ENCODE peak calls at places on chromosomes 1 and 21, in ten cellular contexts. U is BJ, W is HepG2, I is brain microvascular endothelial cell, N is heart left ventricle, G is right lobe of liver, M is body of pancreas, Y is transverse colon, L is colonic mucosa, R is GM06990. J is an unnamed sample.
A peak's percentile ranks its signal among the peaks of the same experiment; 100 is the strongest.

GRCh38 chr1:119674835-119675289 is 26.8 kb upstream of the ZNF697 start:
- DNase-seq in Y (peak; percentile 57), G (peak; percentile 90), I (peak; percentile 69), U (no peak), N (no peak), R (no peak), W (peak; percentile 79), M (peak; percentile 52), L (peak; percentile 52), J (no peak)

GRCh38 chr21:44509539-44509938 is 30.5 kb downstream of the KRTAP10-1 start:
- DNase-seq in U (no peak), L (peak; percentile 46), N (peak; percentile 84), R (no peak), G (peak; percentile 89), W (no peak), Y (peak; percentile 74), M (peak; percentile 96), I (no peak), J (peak; percentile 82)

GRCh38 chr21:44449473-44450363 is 5.6 kb upstream of the LRRC3 start:
- DNase-seq in U (no peak), Y (no peak), L (no peak), M (no peak), W (no peak), N (no peak), G (no peak), R (no peak), I (no peak), J (no peak)

GRCh38 chr1:228990906-228991569 is 255.8 kb downstream of the RHOU start:
- DNase-seq in G (no peak), I (no peak), Y (no peak), U (no peak), N (peak; percentile 65), W (no peak), L (no peak), M (no peak), R (no peak), J (no peak)

GRCh38 chr1:17189632-17190525 is 15.0 kb upstream of the PADI1 start:
- DNase-seq in R (no peak), M (no peak), W (no peak), L (no peak), U (peak; percentile 94), N (no peak), Y (no peak), G (peak; percentile 33), I (peak; percentile 93), J (no peak)

GRCh38 chr1:151924691-151925587 is 15.6 kb upstream of the THEM4 start:
- DNase-seq in G (no peak), R (peak; percentile 37), Y (no peak), L (no peak), I (no peak), W (no peak), U (no peak), M (no peak), N (no peak), J (no peak)

GRCh38 chr1:237672748-237673147 is 218.0 kb downstream of the ZP4 start:
- DNase-seq in I (no peak), Y (no peak), L (no peak), N (no peak), G (no peak), R (no peak), U (no peak), M (no peak), W (no peak), J (no peak)

GRCh38 chr1:18901952-18902522 is 318 bp downstream of the ALDH4A1 start:
- DNase-seq in I (no peak), L (no peak), G (no peak), Y (no peak), N (no peak), U (no peak), M (no peak), W (no peak), R (no peak), J (peak; percentile 25)

GRCh38 chr1:52239708-52240001 is 97.8 kb downstream of the ZFYVE9 start:
- DNase-seq in G (no peak), W (no peak), M (no peak), I (no peak), U (no peak), N (no peak), R (peak; percentile 38), Y (no peak), L (no peak), J (no peak)

GRCh38 chr21:15240846-15241245 is 176.0 kb upstream of the NRIP1 start:
- DNase-seq in L (no peak), W (no peak), R (no peak), N (no peak), G (no peak), U (no peak), M (no peak), I (no peak), Y (no peak), J (no peak)

GRCh38 chr1:35631396-35631795 is 9.9 kb downstream of the PSMB2 start:
- DNase-seq in N (no peak), I (no peak), M (no peak), G (no peak), R (no peak), W (no peak), U (no peak), Y (no peak), L (no peak), J (no peak)

GRCh38 chr1:226649780-226650179 is 89.3 kb downstream of the ITPKB start:
- DNase-seq in G (no peak), U (no peak), R (no peak), I (no peak), M (peak; percentile 52), L (no peak), W (no peak), N (peak; percentile 41), Y (no peak), J (peak; percentile 19)

GRCh38 chr1:162042361-162042760 is 18.7 kb upstream of the OLFML2B start:
- DNase-seq in U (no peak), I (no peak), L (no peak), Y (no peak), R (no peak), N (no peak), W (no peak), G (no peak), M (no peak), J (no peak)

DNA sequence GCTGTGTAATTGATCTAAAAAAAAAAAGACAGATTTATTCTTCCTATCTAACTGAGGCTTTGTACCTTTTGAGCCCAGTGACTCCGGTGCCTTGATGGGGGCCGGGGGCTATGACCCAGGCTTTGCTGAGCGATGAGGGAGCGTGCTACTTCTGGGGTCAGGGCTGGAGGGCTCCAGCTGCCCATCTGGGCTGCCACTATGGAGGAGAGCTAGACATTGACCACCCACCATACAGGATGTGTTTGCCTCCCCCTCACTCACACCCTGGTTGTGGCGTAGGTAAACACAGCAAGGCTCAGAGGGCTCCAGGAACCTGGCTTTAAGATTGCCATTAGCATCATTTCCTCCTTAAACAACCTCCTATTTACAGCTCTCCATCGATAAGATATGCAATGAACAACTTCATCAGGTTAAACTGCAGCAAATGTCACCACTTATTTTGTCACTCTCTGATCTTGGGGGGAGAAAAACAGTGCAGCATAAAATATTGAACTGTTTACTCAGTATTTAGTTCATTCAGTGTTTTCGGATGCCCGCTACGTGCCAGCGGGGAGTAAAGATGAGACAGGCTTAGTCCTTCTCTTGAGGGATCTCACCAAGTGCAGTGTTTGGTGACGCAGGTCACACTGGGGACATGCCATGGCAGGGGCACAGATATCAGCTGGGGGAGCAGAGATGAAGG is 231.7 kb downstream of the KIF26B start:
- DNase-seq in R (no peak), I (no peak), Y (no peak), U (no peak), L (no peak), N (no peak), M (no peak), G (no peak), W (no peak), J (no peak)
- H3K36me3 ChIP-seq in R (no peaks in the 10 kb centered on the region), I (no peaks in the 10 kb centered on the region), Y (no peaks in the 10 kb centered on the region), U (no peaks in the 10 kb centered on the region), L (no peaks in the 10 kb centered on the region), N (no peaks in the 10 kb centered on the region), M (no peaks in the 10 kb centered on the region), G (no peaks in the 10 kb centered on the region), W (no peaks in the 10 kb centered on the region), J (no peaks in the 10 kb centered on the region)

GRCh38 chr1:201026746-201027145 is 3.2 kb upstream of the KIF21B start:
- DNase-seq in G (no peak), N (no peak), L (no peak), R (no peak), W (no peak), I (no peak), M (no peak), U (no peak), Y (no peak), J (no peak)

GRCh38 chr1:201023517-201023902 is at the start of gene KIF21B:
- DNase-seq in Y (peak; percentile 92), M (peak; percentile 90), N (peak; percentile 90), W (peak; percentile 42), L (peak; percentile 90), G (peak; percentile 86), I (peak; percentile 45), R (peak; percentile 90), U (no peak), J (peak; percentile 81)

GRCh38 chr1:201026234-201026633 is 2.7 kb upstream of the KIF21B start:
- DNase-seq in U (no peak), I (no peak), N (no peak), Y (no peak), G (no peak), L (no peak), W (no peak), R (no peak), M (no peak), J (no peak)

GRCh38 chr1:201024251-201024998 is 911 bp upstream of the KIF21B start:
- DNase-seq in M (no peak), Y (no peak), U (no peak), R (no peak), L (no peak), I (no peak), N (no peak), G (no peak), W (peak; percentile 19), J (no peak)

GRCh38 chr1:201025571-201026002 is 2.1 kb upstream of the KIF21B start:
- DNase-seq in I (peak; percentile 30), Y (no peak), M (no peak), N (no peak), G (no peak), W (no peak), R (peak; percentile 59), L (no peak), U (no peak), J (no peak)
- TF ChIP-seq CTCF in I (peak; percentile 74), Y (no peak), M (no peak), N (no peak), G (no peak), W (peak; percentile 35), R (peak; percentile 54), L (no peak), U (peak; percentile 27), J (no peak)

DNA sequence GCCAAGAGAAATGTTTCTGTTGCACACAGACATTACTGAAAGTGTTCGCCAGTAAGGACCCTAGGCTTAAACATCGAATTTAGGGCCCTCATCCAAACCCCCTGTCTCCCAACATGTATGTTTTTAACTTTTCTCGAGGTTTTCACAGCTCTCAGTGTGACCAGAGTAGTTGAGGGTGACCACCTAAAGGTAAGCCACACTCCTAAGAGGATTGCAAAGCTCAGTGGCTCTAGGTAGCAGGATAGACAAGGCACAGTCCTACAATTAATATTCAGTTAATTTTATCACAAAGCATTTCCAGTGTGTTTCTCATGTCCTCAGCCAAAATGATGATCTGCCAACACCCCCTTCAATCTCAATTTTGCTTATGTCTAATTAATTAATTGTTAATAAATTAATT is 695 bp upstream of the ALG14 start:
- DNase-seq in L (no peak), Y (no peak), U (no peak), N (no peak), I (no peak), G (no peak), W (no peak), R (no peak), M (no peak), J (no peak)
- H3K4me3 ChIP-seq in L (peak overlapping the region; percentile 50), Y (peak overlapping the region; percentile 57), U (peak overlapping the region; percentile 72), N (peak overlapping the region; percentile 90), I (peak overlapping the region; percentile 76), G (peak overlapping the region; percentile 70), W (peak overlapping the region; percentile 93), R (peak overlapping the region; percentile 83), M (no peak overlapping the region), J (peak overlapping the region; percentile 75)

GRCh38 chr1:248844526-248844925 is 6.5 kb downstream of the ZNF672 start:
- DNase-seq in W (no peak), I (no peak), Y (no peak), L (no peak), M (no peak), G (no peak), R (no peak), N (no peak), U (no peak), J (no peak)
- H3K36me3 ChIP-seq in W (peaks cover 48% of the 10 kb centered on the region), I (peaks cover 38% of the 10 kb centered on the region), Y (no peaks in the 10 kb centered on the region), L (peaks cover 12% of the 10 kb centered on the region), M (peaks cover 15% of the 10 kb centered on the region), G (no peaks in the 10 kb centered on the region), R (peaks cover 29% of the 10 kb centered on the region), N (peaks cover 24% of the 10 kb centered on the region), U (peaks cover 26% of the 10 kb centered on the region), J (peaks cover 53% of the 10 kb centered on the region)